ENCODE peak calls at places on chromosomes 4 and X, in six cellular contexts. M, L, I, F, O and Y are unnamed samples.

GRCh38 chr4:114603455-114603854 is 4.8 kb downstream of the UGT8 start:
- DNase-seq in M (no peak), L (no peak), I (no peak), F (no peak), O (no peak), Y (no peak)

GRCh38 chr4:89056953-89057398 is at the start of gene FAM13A:
- DNase-seq in M (peak), L (peak), I (no peak), F (peak), O (peak), Y (peak)

GRCh38 chrX:39832211-39832610 is 265.5 kb downstream of the BCOR start:
- DNase-seq in M (peak), L (no peak), I (no peak), F (no peak), O (no peak), Y (no peak)

GRCh38 chr4:90127706-90128345 is 632 bp downstream of the CCSER1 start:
- DNase-seq in M (peak), L (peak), I (no peak), F (peak), O (peak), Y (peak)

GRCh38 chr4:924107-925096 is 7.7 kb downstream of the GAK start:
- DNase-seq in M (peak), L (no peak), I (no peak), F (peak), O (no peak), Y (no peak)

GRCh38 chrX:31058284-31058683 is 13.6 kb downstream of the FTHL17 start:
- DNase-seq in M (no peak), L (no peak), I (no peak), F (no peak), O (no peak), Y (no peak)

GRCh38 chr4:106021737-106022410 is 126.6 kb downstream of the NPNT start:
- DNase-seq in M (no peak), L (no peak), I (no peak), F (no peak), O (no peak), Y (peak)

GRCh38 chr4:150140774-150141400 is 62.6 kb downstream of the DCLK2 start:
- DNase-seq in M (no peak), L (no peak), I (no peak), F (no peak), O (no peak), Y (peak)

GRCh38 chr4:75939890-75940691 is 722 bp downstream of the NAAA start:
- DNase-seq in M (peak), L (peak), I (peak), F (peak), O (peak), Y (peak)

DNA sequence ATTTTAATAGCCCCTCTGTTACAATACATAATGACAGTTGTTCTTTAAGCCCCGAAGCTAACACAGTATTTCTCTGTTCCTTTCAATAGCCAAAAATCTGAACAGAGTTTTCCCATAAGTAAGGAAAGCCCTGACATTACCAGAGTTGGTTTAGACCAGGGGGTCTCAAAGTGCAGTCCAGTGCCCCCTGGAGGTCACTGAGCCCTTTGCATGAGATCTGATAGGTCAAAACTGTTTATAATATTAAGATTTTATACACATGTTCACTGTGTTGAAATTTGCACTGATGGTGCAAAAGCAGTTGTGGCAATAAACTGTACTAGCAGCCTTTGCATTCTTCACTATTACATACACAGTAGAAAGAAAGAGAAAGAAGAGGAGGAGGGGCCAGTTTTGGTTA is 177.1 kb downstream of the SPANXN3 start:
- DNase-seq in M (no peak), L (no peak), I (no peak), F (no peak), O (no peak), Y (no peak)
- TF ChIP-seq CTCF in M (no peak), L (no peak), I (no peak), F (no peak), O (peak), Y (no peak)

GRCh38 chrX:13094374-13094773 is 50.0 kb upstream of the FAM9C start:
- DNase-seq in M (no peak), L (no peak), I (no peak), F (no peak), O (no peak), Y (no peak)

GRCh38 chrX:13092455-13092941 is 48.1 kb upstream of the FAM9C start:
- DNase-seq in M (no peak), L (peak), I (peak), F (peak), O (no peak), Y (no peak)

GRCh38 chrX:13091111-13091765 is 46.8 kb upstream of the FAM9C start:
- DNase-seq in M (no peak), L (no peak), I (peak), F (no peak), O (no peak), Y (no peak)

GRCh38 chrX:13094780-13095425 is 50.5 kb upstream of the FAM9C start:
- DNase-seq in M (no peak), L (no peak), I (no peak), F (no peak), O (peak), Y (no peak)

DNA sequence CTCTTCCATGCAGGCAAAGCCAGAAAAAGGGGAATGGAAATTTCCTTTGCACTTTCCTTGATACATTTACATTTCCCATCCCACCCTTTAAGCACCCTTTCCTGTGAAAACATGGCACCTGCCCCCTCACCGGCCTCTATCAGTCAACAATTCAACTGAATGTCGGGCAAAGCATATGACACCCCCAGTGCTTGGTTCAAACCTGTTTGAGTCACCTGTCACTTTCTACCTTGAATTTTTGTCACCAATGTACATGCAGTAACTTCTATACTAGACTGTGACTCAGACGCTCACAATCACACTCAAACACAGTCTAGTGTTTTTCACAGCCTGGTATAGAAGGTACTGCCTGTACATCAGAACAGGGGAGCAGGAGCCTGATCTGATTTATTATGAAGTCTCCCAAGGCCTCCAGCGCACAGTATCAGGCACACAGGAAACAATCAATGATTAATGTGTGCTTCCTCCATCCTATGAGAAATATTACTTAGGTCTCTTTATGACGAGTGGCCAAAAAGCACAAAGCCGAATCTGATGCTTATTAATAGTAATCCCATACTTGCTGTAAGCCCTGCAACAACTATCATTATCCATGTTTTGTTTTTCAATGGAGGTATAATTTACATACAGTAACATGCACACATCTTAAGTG is 49.2 kb upstream of the FAM9C start:
- DNase-seq in M (no peak), L (no peak), I (no peak), F (no peak), O (no peak), Y (no peak)
- H3K27ac ChIP-seq in M (no peak), L (peak), I (peak), F (peak), O (no peak), Y (no peak)

DNA sequence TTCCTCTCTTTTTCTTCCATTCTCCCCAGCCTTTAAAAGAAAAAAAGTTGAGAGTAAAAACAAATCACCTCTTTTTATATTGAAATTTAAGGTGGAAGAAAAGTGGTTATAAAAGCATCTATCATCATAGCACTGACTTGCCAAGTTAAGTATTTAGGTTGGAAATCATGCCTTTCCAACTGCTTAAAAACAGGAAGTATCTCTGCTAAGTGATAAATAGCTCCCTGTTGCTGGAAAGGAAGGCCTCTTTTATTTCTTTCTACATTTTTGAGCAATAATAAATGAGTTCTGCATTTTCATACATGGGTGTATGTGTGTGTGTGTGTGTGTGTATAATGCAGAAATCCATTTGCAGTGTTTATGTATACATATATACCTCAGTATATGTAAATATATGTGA is 163.2 kb upstream of the SPRY1 start:
- DNase-seq in M (no peak), L (no peak), I (no peak), F (no peak), O (no peak), Y (peak)
- H3K4me3 ChIP-seq in M (no peak), L (no peak), I (no peak), F (no peak), O (no peak), Y (no peak)

DNA sequence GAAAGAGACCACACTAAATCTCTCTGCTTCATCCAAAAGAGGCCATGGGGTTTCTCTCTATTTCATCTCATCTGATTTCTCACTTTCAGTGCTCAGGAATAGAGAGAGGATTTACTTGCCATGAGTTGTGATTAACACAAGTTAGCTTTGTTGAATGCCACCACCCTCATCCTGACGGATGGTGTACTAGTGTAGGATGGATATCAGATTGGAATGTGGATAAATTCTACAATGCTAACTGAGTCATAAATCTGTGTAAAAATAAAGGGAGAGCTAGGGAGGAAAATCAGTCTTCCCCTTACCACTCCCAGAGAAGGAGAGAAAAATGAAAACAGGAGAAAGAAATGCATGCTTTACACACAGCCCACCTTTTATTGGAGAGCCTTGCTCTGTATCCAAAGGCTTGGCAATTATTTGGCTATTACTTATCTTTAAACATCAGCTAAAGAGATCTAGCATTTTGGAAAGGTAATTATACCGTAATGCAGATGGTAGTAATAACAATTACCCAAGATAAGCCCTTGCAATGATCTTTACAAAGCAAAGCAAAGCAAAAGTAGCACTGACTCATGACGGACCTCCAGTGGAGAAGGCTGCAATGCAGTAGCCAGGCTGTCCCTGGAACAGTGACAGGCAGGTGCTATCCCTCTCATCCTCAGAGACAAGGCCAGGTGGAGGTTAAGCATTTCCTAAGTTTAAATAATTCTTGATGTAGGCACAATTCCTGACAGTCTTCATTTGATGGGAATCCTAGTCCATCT is 306.3 kb upstream of the PPARGC1A start:
- DNase-seq in M (no peak), L (no peak), I (no peak), F (no peak), O (no peak), Y (no peak)
- TF ChIP-seq CTCF in M (no peak), L (no peak), I (no peak), F (no peak), O (peak), Y (no peak)

DNA sequence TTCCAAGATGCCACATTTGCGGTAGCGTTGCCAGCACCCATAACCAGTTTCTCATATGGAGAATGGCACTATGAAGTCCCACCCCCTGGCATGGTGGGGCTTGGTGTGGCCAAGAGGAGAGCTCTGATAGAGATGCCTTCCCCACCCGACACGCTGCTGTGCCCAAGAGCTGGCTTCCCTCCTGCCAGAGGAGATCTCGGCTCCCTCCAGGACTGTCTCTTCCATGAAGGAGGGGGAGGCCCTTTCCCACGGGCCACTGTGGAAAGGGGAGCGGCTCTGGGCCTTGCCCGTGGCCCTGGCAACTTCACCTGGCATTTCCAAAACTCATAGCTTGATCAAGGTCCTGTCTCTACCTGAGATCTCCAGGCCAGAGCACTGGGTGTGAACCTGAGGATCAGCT is 217.3 kb upstream of the PSAPL1 start:
- DNase-seq in M (no peak), L (no peak), I (no peak), F (no peak), O (no peak), Y (no peak)
- H3K27ac ChIP-seq in M (peak), L (no peak), I (no peak), F (no peak), O (no peak), Y (no peak)

GRCh38 chrX:72069380-72070160 is 62.1 kb downstream of the RTL5 start:
- DNase-seq in M (no peak), L (no peak), I (peak), F (no peak), O (no peak), Y (no peak)
- H3K4me3 ChIP-seq in M (no peak), L (no peak), I (no peak), F (no peak), O (no peak), Y (peak)

GRCh38 chr4:41883988-41884737 is 51.1 kb upstream of the TMEM33 start:
- DNase-seq in M (no peak), L (no peak), I (no peak), F (no peak), O (no peak), Y (no peak)
- TF ChIP-seq CTCF in M (no peak), L (no peak), I (no peak), F (no peak), O (peak), Y (no peak)

GRCh38 chr4:71368906-71369305 is 30.1 kb downstream of the SLC4A4 start:
- DNase-seq in M (no peak), L (no peak), I (no peak), F (no peak), O (no peak), Y (no peak)

GRCh38 chr4:71366776-71367175 is 28.0 kb downstream of the SLC4A4 start:
- DNase-seq in M (no peak), L (no peak), I (no peak), F (no peak), O (no peak), Y (no peak)

DNA sequence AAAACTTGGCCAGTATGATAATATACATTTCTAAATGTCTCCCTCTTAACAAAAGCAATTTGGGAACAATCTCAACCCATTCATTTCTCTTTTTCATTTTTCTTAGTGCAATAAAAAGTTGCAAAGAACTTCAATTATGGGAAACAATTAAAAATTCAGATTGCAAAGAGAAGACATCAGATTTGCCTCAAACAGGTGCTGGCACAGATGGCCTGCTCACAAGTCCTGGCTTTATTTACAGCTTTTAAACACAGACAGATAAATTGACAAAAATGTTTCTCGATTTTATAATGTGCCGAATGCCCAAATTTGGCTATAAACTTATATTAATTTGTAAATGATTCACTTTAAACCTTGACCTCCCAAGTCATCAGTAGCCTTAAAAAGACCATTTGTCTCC is 28.7 kb downstream of the SLC4A4 start:
- DNase-seq in M (no peak), L (no peak), I (no peak), F (no peak), O (no peak), Y (no peak)
- H3K27ac ChIP-seq in M (no peak), L (no peak), I (no peak), F (no peak), O (no peak), Y (no peak)

GRCh38 chr4:39539026-39539690 is 11.9 kb upstream of the UGDH start:
- DNase-seq in M (no peak), L (no peak), I (no peak), F (no peak), O (no peak), Y (no peak)
- H3K4me3 ChIP-seq in M (no peak), L (no peak), I (no peak), F (no peak), O (no peak), Y (no peak)